ENCODE peak calls at places on chromosomes 3 and 15, in seven cellular contexts. One of them, this sample, is unnamed.

GRCh38 chr3:41158947-41159346 is 40.4 kb upstream of the CTNNB1 start:
- DNase-seq in cardiac muscle cell: no peak
- DNase-seq in pancreas: no peak
- DNase-seq in iris pigment epithelial cell: peak; percentile 6
- DNase-seq in WERI-Rb-1: no peak
- DNase-seq in fibroblast of lung: no peak
- DNase-seq in AG20443: no peak
- DNase-seq in this sample: no peak

GRCh38 chr3:185335799-185336198 is 27.1 kb upstream of the MAP3K13 start:
- DNase-seq in cardiac muscle cell: no peak
- DNase-seq in pancreas: no peak
- DNase-seq in iris pigment epithelial cell: peak; percentile 73
- DNase-seq in WERI-Rb-1: no peak
- DNase-seq in fibroblast of lung: no peak
- DNase-seq in AG20443: peak; percentile 26
- DNase-seq in this sample: no peak

GRCh38 chr3:124291008-124291407 is 299.1 kb upstream of the ROPN1 start:
- DNase-seq in cardiac muscle cell: no peak
- DNase-seq in pancreas: no peak
- DNase-seq in iris pigment epithelial cell: no peak
- DNase-seq in WERI-Rb-1: no peak
- DNase-seq in fibroblast of lung: no peak
- DNase-seq in AG20443: no peak
- DNase-seq in this sample: no peak

GRCh38 chr3:131960324-131960723 is 74.5 kb downstream of the CPNE4 start:
- DNase-seq in cardiac muscle cell: no peak
- DNase-seq in pancreas: no peak
- DNase-seq in iris pigment epithelial cell: peak; percentile 61
- DNase-seq in WERI-Rb-1: no peak
- DNase-seq in fibroblast of lung: peak; percentile 76
- DNase-seq in AG20443: no peak
- DNase-seq in this sample: no peak

GRCh38 chr3:60835796-60836195 is 415.5 kb downstream of the FHIT start:
- DNase-seq in cardiac muscle cell: no peak
- DNase-seq in pancreas: no peak
- DNase-seq in iris pigment epithelial cell: no peak
- DNase-seq in WERI-Rb-1: no peak
- DNase-seq in fibroblast of lung: no peak
- DNase-seq in AG20443: no peak
- DNase-seq in this sample: no peak

GRCh38 chr3:93904568-93904967 is 69.1 kb downstream of the PROS1 start:
- DNase-seq in cardiac muscle cell: no peak
- DNase-seq in pancreas: no peak
- DNase-seq in iris pigment epithelial cell: no peak
- DNase-seq in WERI-Rb-1: no peak
- DNase-seq in fibroblast of lung: no peak
- DNase-seq in AG20443: no peak
- DNase-seq in this sample: no peak

GRCh38 chr15:25693321-25694237 is 169.5 kb downstream of the ATP10A start:
- DNase-seq in cardiac muscle cell: peak; percentile 64
- DNase-seq in pancreas: no peak
- DNase-seq in iris pigment epithelial cell: no peak
- DNase-seq in WERI-Rb-1: peak; percentile 71
- DNase-seq in fibroblast of lung: peak; percentile 38
- DNase-seq in AG20443: peak; percentile 73
- DNase-seq in this sample: no peak

GRCh38 chr15:64864080-64864479 is 22.4 kb downstream of the PLEKHO2 start:
- DNase-seq in cardiac muscle cell: no peak
- DNase-seq in pancreas: no peak
- DNase-seq in iris pigment epithelial cell: no peak
- DNase-seq in WERI-Rb-1: no peak
- DNase-seq in fibroblast of lung: no peak
- DNase-seq in AG20443: no peak
- DNase-seq in this sample: no peak

GRCh38 chr3:171142985-171143384 is 116.5 kb upstream of the SLC2A2 start:
- DNase-seq in cardiac muscle cell: no peak
- DNase-seq in pancreas: peak; percentile 53
- DNase-seq in iris pigment epithelial cell: peak; percentile 71
- DNase-seq in WERI-Rb-1: no peak
- DNase-seq in fibroblast of lung: peak; percentile 74
- DNase-seq in AG20443: peak; percentile 71
- DNase-seq in this sample: no peak

GRCh38 chr15:80804970-80805495 is 25.9 kb downstream of the CEMIP start:
- DNase-seq in cardiac muscle cell: no peak
- DNase-seq in pancreas: no peak
- DNase-seq in iris pigment epithelial cell: no peak
- DNase-seq in WERI-Rb-1: no peak
- DNase-seq in fibroblast of lung: no peak
- DNase-seq in AG20443: no peak
- DNase-seq in this sample: no peak

GRCh38 chr3:105647047-105647446 is 221.8 kb downstream of the CBLB start:
- DNase-seq in cardiac muscle cell: no peak
- DNase-seq in pancreas: no peak
- DNase-seq in iris pigment epithelial cell: peak; percentile 97
- DNase-seq in WERI-Rb-1: no peak
- DNase-seq in fibroblast of lung: peak; percentile 93
- DNase-seq in AG20443: peak; percentile 49
- DNase-seq in this sample: no peak

GRCh38 chr3:71201939-71202338 is 381.6 kb downstream of the FOXP1 start:
- DNase-seq in cardiac muscle cell: no peak
- DNase-seq in pancreas: peak; percentile 46
- DNase-seq in iris pigment epithelial cell: peak; percentile 74
- DNase-seq in WERI-Rb-1: no peak
- DNase-seq in fibroblast of lung: peak; percentile 86
- DNase-seq in AG20443: peak; percentile 64
- DNase-seq in this sample: no peak

GRCh38 chr15:101151286-101151685 is 100.6 kb downstream of the CHSY1 start:
- DNase-seq in cardiac muscle cell: no peak
- DNase-seq in pancreas: no peak
- DNase-seq in iris pigment epithelial cell: no peak
- DNase-seq in WERI-Rb-1: no peak
- DNase-seq in fibroblast of lung: no peak
- DNase-seq in AG20443: no peak
- DNase-seq in this sample: no peak

GRCh38 chr3:197912770-197913476 is 37.1 kb upstream of the RPL35A start:
- DNase-seq in cardiac muscle cell: no peak
- DNase-seq in pancreas: no peak
- DNase-seq in iris pigment epithelial cell: peak; percentile 47
- DNase-seq in WERI-Rb-1: no peak
- DNase-seq in fibroblast of lung: no peak
- DNase-seq in AG20443: no peak
- DNase-seq in this sample: no peak

GRCh38 chr3:2156244-2156847 is 57.7 kb downstream of the CNTN4 start:
- DNase-seq in cardiac muscle cell: peak; percentile 67
- DNase-seq in pancreas: no peak
- DNase-seq in iris pigment epithelial cell: no peak
- DNase-seq in WERI-Rb-1: peak; percentile 32
- DNase-seq in fibroblast of lung: no peak
- DNase-seq in AG20443: no peak
- DNase-seq in this sample: no peak

GRCh38 chr15:29921130-29921601 is 98.9 kb upstream of the TJP1 start:
- DNase-seq in cardiac muscle cell: peak; percentile 23
- DNase-seq in pancreas: no peak
- DNase-seq in iris pigment epithelial cell: no peak
- DNase-seq in WERI-Rb-1: no peak
- DNase-seq in fibroblast of lung: no peak
- DNase-seq in AG20443: no peak
- DNase-seq in this sample: no peak

GRCh38 chr3:136075816-136076215 is 110.3 kb downstream of the PPP2R3A start:
- DNase-seq in cardiac muscle cell: no peak
- DNase-seq in pancreas: no peak
- DNase-seq in iris pigment epithelial cell: peak; percentile 67
- DNase-seq in WERI-Rb-1: no peak
- DNase-seq in fibroblast of lung: peak; percentile 58
- DNase-seq in AG20443: peak; percentile 48
- DNase-seq in this sample: no peak

GRCh38 chr3:2783261-2783660 is 326.9 kb downstream of the IL5RA start:
- DNase-seq in cardiac muscle cell: no peak
- DNase-seq in pancreas: no peak
- DNase-seq in iris pigment epithelial cell: peak; percentile 3
- DNase-seq in WERI-Rb-1: no peak
- DNase-seq in fibroblast of lung: no peak
- DNase-seq in AG20443: no peak
- DNase-seq in this sample: no peak

GRCh38 chr3:52181543-52181942 is 16.4 kb upstream of the ALAS1 start:
- DNase-seq in cardiac muscle cell: no peak
- DNase-seq in pancreas: no peak
- DNase-seq in iris pigment epithelial cell: peak; percentile 72
- DNase-seq in WERI-Rb-1: no peak
- DNase-seq in fibroblast of lung: peak; percentile 45
- DNase-seq in AG20443: peak; percentile 89
- DNase-seq in this sample: no peak

GRCh38 chr3:196202516-196202970 is 8.7 kb downstream of the ZDHHC19 start:
- DNase-seq in cardiac muscle cell: no peak
- DNase-seq in pancreas: no peak
- DNase-seq in iris pigment epithelial cell: peak; percentile 60
- DNase-seq in WERI-Rb-1: no peak
- DNase-seq in fibroblast of lung: peak; percentile 42
- DNase-seq in AG20443: peak; percentile 56
- DNase-seq in this sample: no peak

GRCh38 chr15:78909791-78910228 is 35.0 kb downstream of the CTSH start:
- DNase-seq in cardiac muscle cell: peak; percentile 77
- DNase-seq in pancreas: no peak
- DNase-seq in iris pigment epithelial cell: peak; percentile 34
- DNase-seq in WERI-Rb-1: peak; percentile 57
- DNase-seq in fibroblast of lung: peak; percentile 54
- DNase-seq in AG20443: peak; percentile 63
- DNase-seq in this sample: peak; percentile 30

GRCh38 chr3:177358968-177359600 is 161.8 kb upstream of the TBL1XR1 start:
- DNase-seq in cardiac muscle cell: peak; percentile 57
- DNase-seq in pancreas: peak; percentile 45
- DNase-seq in iris pigment epithelial cell: peak; percentile 36
- DNase-seq in WERI-Rb-1: peak; percentile 53
- DNase-seq in fibroblast of lung: no peak
- DNase-seq in AG20443: no peak
- DNase-seq in this sample: peak; percentile 25

GRCh38 chr3:194675081-194675640 is 3.2 kb upstream of the LSG1 start:
- DNase-seq in cardiac muscle cell: no peak
- DNase-seq in pancreas: no peak
- DNase-seq in iris pigment epithelial cell: no peak
- DNase-seq in WERI-Rb-1: no peak
- DNase-seq in fibroblast of lung: no peak
- DNase-seq in AG20443: no peak
- DNase-seq in this sample: no peak

This sample was measured in naive B cell.